ENCODE peak calls at places on chromosome 22, in ten cellular contexts. U, M, J, I, Y, F, P, V, E and Q are unnamed samples.

GRCh38 chr22:27785818-27786217 is 15.7 kb downstream of the MN1 start:
- DNase-seq in U (no peak), M (no peak), J (no peak), I (no peak), Y (no peak), F (no peak), P (no peak), V (no peak), E (no peak), Q (no peak)

GRCh38 chr22:38754247-38755154 is 1.3 kb downstream of the SUN2 start:
- DNase-seq in U (no peak), M (peak), J (no peak), I (peak), Y (peak), F (peak), P (no peak), V (peak), E (peak), Q (peak)

GRCh38 chr22:29917052-29917902 is 34.3 kb downstream of the MTMR3 start:
- DNase-seq in U (no peak), M (no peak), J (no peak), I (no peak), Y (no peak), F (no peak), P (no peak), V (no peak), E (no peak), Q (no peak)

GRCh38 chr22:22027955-22028354 is 45.4 kb upstream of the TOP3B start:
- DNase-seq in U (no peak), M (no peak), J (no peak), I (no peak), Y (no peak), F (no peak), P (no peak), V (no peak), E (no peak), Q (no peak)

GRCh38 chr22:44979154-44979553 is 30.7 kb downstream of the PHF21B start:
- DNase-seq in U (no peak), M (no peak), J (no peak), I (no peak), Y (no peak), F (no peak), P (no peak), V (no peak), E (no peak), Q (no peak)

GRCh38 chr22:35195226-35195625 is 62.1 kb upstream of the HMGXB4 start:
- DNase-seq in U (no peak), M (no peak), J (no peak), I (no peak), Y (no peak), F (no peak), P (no peak), V (no peak), E (no peak), Q (no peak)

GRCh38 chr22:44569516-44569915 is 71.5 kb upstream of the RTL6 start:
- DNase-seq in U (no peak), M (no peak), J (no peak), I (no peak), Y (no peak), F (no peak), P (no peak), V (no peak), E (no peak), Q (no peak)

GRCh38 chr22:21819183-21819770 is 48.2 kb downstream of the MAPK1 start:
- DNase-seq in U (no peak), M (no peak), J (no peak), I (no peak), Y (no peak), F (no peak), P (no peak), V (no peak), E (no peak), Q (no peak)

GRCh38 chr22:39388261-39389011 is 11.1 kb upstream of the TAB1 start:
- DNase-seq in U (no peak), M (peak), J (peak), I (peak), Y (peak), F (peak), P (peak), V (peak), E (peak), Q (no peak)

GRCh38 chr22:31150615-31151014 is 9.4 kb upstream of the RNF185 start:
- DNase-seq in U (no peak), M (no peak), J (no peak), I (no peak), Y (no peak), F (no peak), P (no peak), V (no peak), E (peak), Q (no peak)

GRCh38 chr22:49540084-49540483 is 287.6 kb downstream of the BRD1 start:
- DNase-seq in U (no peak), M (no peak), J (no peak), I (no peak), Y (no peak), F (no peak), P (no peak), V (no peak), E (no peak), Q (no peak)

GRCh38 chr22:37659066-37659896 is 758 bp downstream of the PDXP start:
- DNase-seq in U (no peak), M (no peak), J (no peak), I (peak), Y (no peak), F (no peak), P (peak), V (peak), E (no peak), Q (peak)

GRCh38 chr22:40485813-40486610 is 115.6 kb downstream of the SGSM3 start:
- DNase-seq in U (no peak), M (no peak), J (no peak), I (no peak), Y (no peak), F (no peak), P (no peak), V (no peak), E (no peak), Q (no peak)

GRCh38 chr22:29314537-29315285 is 786 bp downstream of the RASL10A start:
- DNase-seq in U (no peak), M (peak), J (no peak), I (peak), Y (no peak), F (no peak), P (peak), V (no peak), E (no peak), Q (no peak)

GRCh38 chr22:45932066-45932465 is 44.9 kb downstream of the WNT7B start:
- DNase-seq in U (no peak), M (peak), J (no peak), I (no peak), Y (no peak), F (no peak), P (no peak), V (no peak), E (no peak), Q (no peak)

GRCh38 chr22:29269731-29270474 is 1.8 kb downstream of the EWSR1 start:
- DNase-seq in U (no peak), M (no peak), J (no peak), I (peak), Y (no peak), F (no peak), P (no peak), V (peak), E (peak), Q (no peak)

GRCh38 chr22:46125816-46126770 is 24.2 kb upstream of the PPARA start:
- DNase-seq in U (no peak), M (no peak), J (no peak), I (peak), Y (no peak), F (no peak), P (no peak), V (no peak), E (no peak), Q (no peak)

GRCh38 chr22:46196268-46196667 is 45.9 kb downstream of the PPARA start:
- DNase-seq in U (no peak), M (no peak), J (no peak), I (peak), Y (no peak), F (no peak), P (peak), V (no peak), E (no peak), Q (no peak)

GRCh38 chr22:36505998-36506635 is 723 bp downstream of the FOXRED2 start:
- DNase-seq in U (no peak), M (no peak), J (no peak), I (no peak), Y (no peak), F (no peak), P (no peak), V (no peak), E (no peak), Q (no peak)

GRCh38 chr22:20241579-20242392 is 26.3 kb downstream of the RTN4R start:
- DNase-seq in U (no peak), M (no peak), J (no peak), I (no peak), Y (peak), F (no peak), P (no peak), V (no peak), E (no peak), Q (no peak)

GRCh38 chr22:19035474-19036228 is 86.6 kb downstream of the DGCR2 start:
- DNase-seq in U (no peak), M (peak), J (no peak), I (no peak), Y (no peak), F (no peak), P (no peak), V (no peak), E (peak), Q (no peak)

GRCh38 chr22:45918455-45919370 is 58.2 kb downstream of the WNT7B start:
- DNase-seq in U (no peak), M (peak), J (no peak), I (no peak), Y (no peak), F (no peak), P (peak), V (no peak), E (no peak), Q (peak)

GRCh38 chr22:24170189-24170588 is 11.1 kb upstream of the SUSD2 start:
- DNase-seq in U (no peak), M (no peak), J (no peak), I (no peak), Y (no peak), F (no peak), P (peak), V (no peak), E (no peak), Q (no peak)

GRCh38 chr22:27810566-27810965 is 9.0 kb upstream of the MN1 start:
- DNase-seq in U (peak), M (peak), J (no peak), I (no peak), Y (no peak), F (peak), P (no peak), V (no peak), E (no peak), Q (no peak)

GRCh38 chr22:41885576-41885975 is 29.3 kb downstream of the SHISA8 start:
- DNase-seq in U (no peak), M (no peak), J (no peak), I (no peak), Y (no peak), F (no peak), P (no peak), V (no peak), E (no peak), Q (no peak)

GRCh38 chr22:20089977-20090729 is 10.1 kb downstream of the DGCR8 start:
- DNase-seq in U (peak), M (no peak), J (no peak), I (no peak), Y (no peak), F (peak), P (no peak), V (no peak), E (no peak), Q (no peak)

GRCh38 chr22:20000246-20001081 is 16.2 kb downstream of the ARVCF start:
- DNase-seq in U (no peak), M (no peak), J (no peak), I (no peak), Y (peak), F (no peak), P (peak), V (no peak), E (peak), Q (no peak)

GRCh38 chr22:41732096-41732772 is 32.9 kb downstream of the MEI1 start:
- DNase-seq in U (no peak), M (no peak), J (no peak), I (no peak), Y (no peak), F (no peak), P (no peak), V (no peak), E (no peak), Q (no peak)

GRCh38 chr22:30286813-30287625 is 2.3 kb downstream of the CASTOR1 start:
- DNase-seq in U (no peak), M (peak), J (no peak), I (peak), Y (peak), F (no peak), P (peak), V (peak), E (peak), Q (peak)

GRCh38 chr22:38346506-38346905 is 29.3 kb upstream of the CSNK1E start:
- DNase-seq in U (no peak), M (no peak), J (no peak), I (no peak), Y (no peak), F (no peak), P (no peak), V (no peak), E (no peak), Q (no peak)

GRCh38 chr22:30609260-30610185 is 2.5 kb downstream of the TCN2 start:
- DNase-seq in U (peak), M (peak), J (peak), I (peak), Y (no peak), F (peak), P (no peak), V (peak), E (no peak), Q (peak)

GRCh38 chr22:30876221-30876751 is 92.3 kb downstream of the MORC2 start:
- DNase-seq in U (no peak), M (no peak), J (no peak), I (no peak), Y (no peak), F (no peak), P (peak), V (no peak), E (no peak), Q (no peak)